ENCODE peak calls at places on chromosomes 4 and X, in seven cellular contexts. K is head of caudate nucleus, B is left ventricle myocardium inferior, X is MM.1S, V is mesenchymal stem cell, W is psoas muscle, J is foreskin fibroblast. P is an unnamed sample.

GRCh38 chr4:17616283-17616682 is 1.8 kb downstream of the MED28 start:
- DNase-seq in W (no peak), K (no peak), J (no peak), B (no peak), V (no peak), X (no peak), P (no peak)

GRCh38 chrX:3811331-3812311 is 98.2 kb upstream of the PRKX start:
- DNase-seq in X (peak; percentile 62), W (no peak), B (no peak), J (peak; percentile 33), K (peak; percentile 20), V (peak; percentile 60), P (peak; percentile 12)

GRCh38 chr4:47837582-47838294 is at the start of gene CORIN:
- DNase-seq in W (no peak), X (no peak), B (no peak), J (no peak), K (peak; percentile 12), V (peak; percentile 16), P (no peak)

GRCh38 chrX:132795211-132795610 is 163.2 kb downstream of the HS6ST2 start:
- DNase-seq in B (no peak), W (no peak), J (no peak), X (no peak), V (no peak), K (no peak), P (no peak)

GRCh38 chr4:15314974-15315373 is 112.9 kb upstream of the C1QTNF7 start:
- DNase-seq in B (no peak), J (no peak), X (no peak), V (peak; percentile 62), W (no peak), K (no peak), P (no peak)

GRCh38 chrX:137194164-137194563 is 160.4 kb upstream of the GPR101 start:
- DNase-seq in B (no peak), W (no peak), K (peak; percentile 12), J (no peak), X (peak; percentile 36), V (no peak), P (no peak)

GRCh38 chrX:148681605-148682004 is 181.2 kb downstream of the AFF2 start:
- DNase-seq in B (no peak), X (no peak), V (no peak), J (no peak), W (no peak), K (no peak), P (no peak)

GRCh38 chr4:139455187-139455586 is 1.3 kb downstream of the RAB33B start:
- DNase-seq in W (no peak), X (no peak), K (no peak), J (no peak), B (no peak), V (no peak), P (no peak)

GRCh38 chr4:161604516-161605300 is 559.1 kb downstream of the FSTL5 start:
- DNase-seq in V (no peak), W (no peak), X (peak; percentile 16), K (no peak), B (no peak), J (no peak), P (no peak)

GRCh38 chr4:155392486-155393184 is 15.9 kb upstream of the MAP9 start:
- DNase-seq in W (no peak), V (peak; percentile 88), J (peak; percentile 73), K (no peak), X (no peak), B (no peak), P (no peak)

GRCh38 chrX:54430519-54430918 is 9.7 kb upstream of the TSR2 start:
- DNase-seq in K (no peak), W (no peak), B (no peak), X (no peak), J (no peak), V (no peak), P (no peak)

GRCh38 chr4:25113915-25114904 is 46.0 kb downstream of the SEPSECS start:
- DNase-seq in V (peak; percentile 50), B (no peak), K (no peak), J (peak; percentile 65), W (no peak), X (no peak), P (no peak)

GRCh38 chrX:15163131-15163530 is 106.8 kb downstream of the ASB9 start:
- DNase-seq in K (no peak), X (no peak), B (no peak), W (no peak), J (no peak), V (no peak), P (no peak)

GRCh38 chrX:3589474-3589873 is 124.0 kb downstream of the PRKX start:
- DNase-seq in X (no peak), K (no peak), V (no peak), B (no peak), J (no peak), W (no peak), P (no peak)

GRCh38 chr4:79241846-79242245 is 84.0 kb downstream of the NAA11 start:
- DNase-seq in B (no peak), V (peak; percentile 69), K (no peak), X (no peak), J (no peak), W (no peak), P (no peak)

GRCh38 chrX:30659421-30659820 is 6.2 kb downstream of the GK start:
- DNase-seq in J (peak; percentile 80), X (no peak), K (no peak), W (no peak), V (peak; percentile 89), B (no peak), P (no peak)

GRCh38 chr4:37685726-37686372 is 327 bp downstream of the RELL1 start:
- DNase-seq in K (peak; percentile 36), B (peak; percentile 58), X (peak; percentile 54), W (peak; percentile 79), V (peak; percentile 69), J (peak; percentile 27), P (no peak)

GRCh38 chrX:16671005-16671404 is 21.0 kb downstream of the S100G start:
- DNase-seq in V (peak; percentile 48), K (no peak), X (peak; percentile 27), W (no peak), J (peak; percentile 42), B (no peak), P (no peak)

GRCh38 chr4:8274772-8275241 is 5.3 kb downstream of the HTRA3 start:
- DNase-seq in W (peak; percentile 95), B (peak; percentile 90), J (peak; percentile 98), K (peak; percentile 61), X (no peak), V (peak; percentile 95), P (peak; percentile 87)

GRCh38 chr4:125750827-125751466 is 436.2 kb downstream of the FAT4 start:
- DNase-seq in W (no peak), X (no peak), J (peak; percentile 67), B (no peak), K (no peak), V (peak; percentile 61), P (no peak)

GRCh38 chrX:19064175-19064574 is 58.1 kb downstream of the ADGRG2 start:
- DNase-seq in B (no peak), X (no peak), W (no peak), V (peak; percentile 64), K (no peak), J (no peak), P (no peak)

GRCh38 chrX:40096395-40097091 is 1.2 kb downstream of the BCOR start:
- DNase-seq in B (peak; percentile 51), J (no peak), W (peak; percentile 67), V (peak; percentile 72), X (peak; percentile 53), K (peak; percentile 40), P (peak; percentile 52)

GRCh38 chr4:73979407-73979806 is 2.4 kb downstream of the PF4 start:
- DNase-seq in B (no peak), V (no peak), X (no peak), K (no peak), J (no peak), W (no peak), P (no peak)

GRCh38 chrX:73765776-73766465 is 202.9 kb downstream of the CHIC1 start:
- DNase-seq in K (no peak), W (no peak), B (no peak), X (peak; percentile 17), J (no peak), V (no peak), P (no peak)